ENCODE peak calls at places on chromosomes 7 and 10, in seven cellular contexts. X is stimulated activated CD8-positive, alpha-beta memory T cell treated with anti-CD3 and anti-CD28 coated beads, Interleukin-4, amount 100 ng/mL, for 1 hour; I is C1 segment of cervical spinal cord; C is right lobe of liver; S is pons; R is cardiac muscle cell; U is stimulated activated CD4-positive, alpha-beta T cell treated with anti-CD3 and anti-CD28 coated beads, Interleukin-15, amount 100 ng/mL, for 1 hour. K is an unnamed sample.

GRCh38 chr7:129298268-129298893 is 73.6 kb downstream of the AHCYL2 start:
- DNase-seq in R (peak), X (no peak), C (no peak), I (no peak), S (peak), U (peak), K (no peak)

GRCh38 chr10:55180357-55180756 is 379.3 kb upstream of the PCDH15 start:
- DNase-seq in S (no peak), I (no peak), X (no peak), U (no peak), C (no peak), R (no peak), K (no peak)

GRCh38 chr10:119859422-119860258 is 13.0 kb downstream of the MCMBP start:
- DNase-seq in C (no peak), X (no peak), S (peak), U (no peak), R (peak), I (no peak), K (no peak)

GRCh38 chr10:82866424-82867020 is 991.5 kb downstream of the NRG3 start:
- DNase-seq in C (no peak), U (no peak), R (no peak), X (no peak), I (no peak), S (no peak), K (no peak)

GRCh38 chr10:20207700-20208099 is 391.5 kb downstream of the PLXDC2 start:
- DNase-seq in C (no peak), I (no peak), R (no peak), U (no peak), S (no peak), X (no peak), K (no peak)

GRCh38 chr7:115976651-115977050 is 53.9 kb downstream of the TFEC start:
- DNase-seq in I (no peak), X (no peak), U (no peak), C (no peak), R (no peak), S (no peak), K (no peak)

GRCh38 chr10:13346280-13346819 is 1.7 kb downstream of the SEPHS1 start:
- DNase-seq in C (no peak), X (no peak), R (no peak), I (no peak), U (no peak), S (peak), K (no peak)

GRCh38 chr10:90087197-90088007 is 386.0 kb downstream of the KIF20B start:
- DNase-seq in X (no peak), R (no peak), I (no peak), C (no peak), S (no peak), U (no peak), K (no peak)

GRCh38 chr10:71433983-71434744 is 37.4 kb downstream of the CDH23 start:
- DNase-seq in S (no peak), X (no peak), I (no peak), R (no peak), U (no peak), C (no peak), K (no peak)